ENCODE peak calls at places on chromosomes 3 and 15, in four cellular contexts. E is PC-3, Q is hepatocyte, Y is neuronal stem cell. L is an unnamed sample.

GRCh38 chr3:117510396-117510795 is 800.8 kb downstream of the TUSC7 start:
- DNase-seq in Y (no peak), E (no peak), Q (no peak), L (no peak)

GRCh38 chr3:173404156-173404555 is 6.6 kb downstream of the NLGN1 start:
- DNase-seq in Y (no peak), Q (no peak), E (no peak), L (no peak)

GRCh38 chr3:158625881-158626280 is 18.4 kb upstream of the GFM1 start:
- DNase-seq in E (no peak), Q (no peak), Y (no peak), L (no peak)

GRCh38 chr3:195932418-195933043 is 24.2 kb upstream of the TNK2 start:
- DNase-seq in E (no peak), Q (no peak), Y (no peak), L (no peak)

GRCh38 chr3:49465269-49466034 is 4.6 kb upstream of the DAG1 start:
- DNase-seq in Q (no peak), Y (no peak), E (no peak), L (peak; percentile 37)

GRCh38 chr3:55313701-55314100 is 173.4 kb downstream of the WNT5A start:
- DNase-seq in E (peak; percentile 20), Q (no peak), Y (no peak), L (no peak)

GRCh38 chr3:197297476-197298340 is 704 bp downstream of the DLG1 start:
- DNase-seq in Y (peak; percentile 51), Q (peak; percentile 96), E (peak; percentile 87), L (peak; percentile 96)

GRCh38 chr3:56269755-56270154 is 198.5 kb downstream of the ERC2 start:
- DNase-seq in Y (no peak), E (no peak), Q (no peak), L (no peak)

GRCh38 chr15:38611228-38611627 is 46.6 kb upstream of the RASGRP1 start:
- DNase-seq in Q (no peak), E (no peak), Y (no peak), L (no peak)

GRCh38 chr3:64056616-64057165 is 33.4 kb upstream of the PSMD6 start:
- DNase-seq in Q (no peak), E (peak; percentile 60), Y (no peak), L (no peak)

DNA sequence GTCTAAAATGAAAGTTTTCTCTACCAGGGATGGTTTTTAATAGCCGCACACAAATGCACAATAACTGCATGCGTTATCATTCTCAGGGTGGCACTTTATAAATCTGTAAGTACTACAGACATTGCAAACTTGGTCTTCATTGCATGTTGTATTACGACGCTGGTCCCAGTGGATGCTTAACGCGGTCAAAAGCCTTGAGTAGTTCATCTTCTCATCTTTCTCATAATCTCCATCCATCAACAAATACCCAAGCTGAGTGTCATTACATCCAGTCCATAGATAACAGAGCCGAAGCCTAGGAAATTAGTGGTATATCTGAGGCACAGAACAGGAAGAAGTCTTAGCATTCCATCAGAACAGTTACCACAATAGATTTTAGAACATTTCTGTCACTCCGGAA is 72.6 kb downstream of the USF3 start:
- DNase-seq in Y (no peak), E (no peak), Q (no peak), L (no peak)
- H3K4me2 ChIP-seq in Y (no peak overlapping the region), E (no peak overlapping the region), Q (peak overlapping the region; percentile 68), L (peak overlapping the region; percentile 66)

GRCh38 chr3:98557324-98558010 is 25.7 kb downstream of the GPR15 start:
- DNase-seq in E (no peak), Q (no peak), Y (no peak), L (no peak)
- H3K4me2 ChIP-seq in E (no peak overlapping the region), Q (no peak overlapping the region), Y (no peak overlapping the region), L (no peak overlapping the region)

DNA sequence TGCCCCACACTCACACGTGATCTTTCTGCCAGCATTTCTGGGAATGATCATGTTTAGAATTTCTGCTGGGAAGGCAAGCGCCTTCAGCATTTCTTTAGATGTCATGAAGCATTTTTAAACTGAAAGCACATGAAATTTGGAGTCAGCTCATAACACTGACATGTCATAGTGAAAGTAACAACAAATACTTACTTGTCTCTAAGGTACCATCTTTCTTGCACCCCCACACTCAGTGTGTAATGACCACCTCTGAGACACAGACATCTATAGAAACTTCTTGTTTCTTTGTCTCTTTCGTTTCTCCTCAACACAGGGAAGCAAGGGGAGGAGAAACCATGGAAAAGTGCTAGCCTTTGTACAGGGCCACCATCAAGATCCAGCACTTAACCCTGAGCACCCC is 171.7 kb downstream of the RORA start:
- DNase-seq in Q (no peak), Y (no peak), E (no peak), L (no peak)
- H3K4me2 ChIP-seq in Q (no peak overlapping the region), Y (no peak overlapping the region), E (no peak overlapping the region), L (no peak overlapping the region)

DNA sequence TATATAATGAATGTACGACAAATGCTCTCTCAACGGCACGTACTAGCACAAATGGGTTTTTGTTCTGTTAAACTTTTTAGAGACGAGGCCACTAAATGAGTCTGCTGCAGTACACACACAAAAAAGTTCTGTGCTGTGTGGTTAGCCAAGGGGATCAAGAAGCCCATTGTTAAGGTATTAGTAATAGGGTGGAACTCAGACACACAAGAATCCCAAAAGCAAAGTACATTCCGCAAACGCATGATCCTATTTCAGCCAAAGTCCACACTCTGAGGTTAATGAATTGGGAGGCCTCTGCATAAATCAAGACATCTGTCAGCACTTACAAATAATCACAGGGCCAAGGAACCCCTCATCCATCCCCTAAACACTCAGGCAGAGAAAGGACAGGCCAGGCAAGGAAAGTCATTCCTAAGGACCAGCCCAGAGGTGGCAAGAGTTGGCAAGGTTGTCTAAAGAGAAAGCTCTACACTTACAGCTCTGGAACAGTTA is 12.1 kb downstream of the OSBPL10 start:
- DNase-seq in Y (peak; percentile 30), E (peak; percentile 97), Q (peak; percentile 37), L (peak; percentile 73)
- H3K4me2 ChIP-seq in Y (no peak overlapping the region), E (peak overlapping the region; percentile 85), Q (peak overlapping the region; percentile 63), L (peak overlapping the region; percentile 40)

GRCh38 chr3:19891740-19892139 is 42.3 kb downstream of the EFHB start:
- DNase-seq in E (peak; percentile 58), Y (no peak), Q (no peak), L (no peak)

GRCh38 chr3:19885468-19885867 is 48.5 kb downstream of the EFHB start:
- DNase-seq in Y (peak; percentile 6), E (peak; percentile 70), Q (peak; percentile 58), L (peak; percentile 83)

GRCh38 chr3:19886404-19886803 is 47.6 kb downstream of the EFHB start:
- DNase-seq in E (no peak), Q (no peak), Y (no peak), L (no peak)

DNA sequence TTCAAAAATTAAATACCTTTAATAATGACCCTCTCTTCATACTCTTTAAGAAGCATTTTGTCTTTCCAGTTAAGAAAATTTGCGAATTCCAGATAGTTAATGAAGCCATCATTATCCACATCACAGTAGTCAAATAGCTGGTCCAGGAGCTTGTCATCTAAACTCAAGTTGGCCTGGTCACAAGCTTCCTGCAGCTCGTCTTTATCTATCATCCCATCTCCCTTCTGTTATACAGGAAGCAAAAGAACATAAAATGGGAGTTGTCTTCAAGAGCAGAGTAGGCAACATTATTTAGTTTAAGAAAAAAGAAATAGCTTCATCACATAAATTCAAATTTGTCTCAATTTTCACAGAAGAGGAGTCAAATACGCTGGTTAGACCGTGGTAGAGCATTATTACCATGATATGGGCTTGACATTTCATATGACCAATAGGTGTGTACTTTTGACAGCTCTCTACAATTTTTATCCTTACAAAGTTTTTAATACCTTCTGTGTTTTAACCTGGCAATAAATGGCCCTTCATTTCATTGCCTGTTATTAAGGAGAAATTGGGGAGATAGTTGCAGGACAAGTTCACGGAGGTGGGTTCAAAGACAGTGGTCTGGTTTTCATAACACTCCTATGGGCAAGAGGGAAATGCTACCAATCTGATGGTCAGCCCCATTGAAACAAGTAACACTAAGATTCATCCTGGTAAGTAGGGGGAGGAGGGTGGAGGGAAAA is 45.4 kb downstream of the EFHB start:
- DNase-seq in Y (no peak), E (peak; percentile 15), Q (no peak), L (no peak)
- H3K4me2 ChIP-seq in Y (no peak overlapping the region), E (peak overlapping the region; percentile 78), Q (peak overlapping the region; percentile 63), L (no peak overlapping the region)

DNA sequence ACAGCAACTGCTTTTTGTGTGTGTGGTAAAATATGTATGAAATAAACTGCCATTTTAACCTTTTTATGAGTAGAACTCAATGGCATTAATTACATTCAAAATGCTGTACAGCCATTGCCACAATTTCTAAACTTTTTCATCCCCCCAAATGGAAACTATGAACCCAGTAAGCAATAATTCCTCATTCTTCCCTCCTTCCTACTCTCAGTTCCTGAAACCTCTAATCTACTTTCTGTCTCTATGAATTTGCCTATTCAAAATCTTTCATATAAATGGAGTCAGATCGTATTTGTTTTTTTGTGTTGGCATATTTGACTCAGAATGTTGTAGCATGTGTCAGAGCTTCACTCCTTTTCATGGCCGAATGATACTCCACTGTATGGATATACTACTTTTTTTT is 5.3 kb upstream of the BLM start:
- DNase-seq in Q (no peak), E (no peak), Y (no peak), L (no peak)
- H3K4me2 ChIP-seq in Q (no peak overlapping the region), E (no peak overlapping the region), Y (no peak overlapping the region), L (no peak overlapping the region)

GRCh38 chr3:182969853-182970252 is 10.5 kb downstream of the DCUN1D1 start:
- DNase-seq in Q (no peak), E (no peak), Y (no peak), L (no peak)

GRCh38 chr3:182969277-182969676 is 11.1 kb downstream of the DCUN1D1 start:
- DNase-seq in Q (no peak), Y (no peak), E (peak; percentile 73), L (no peak)

GRCh38 chr3:182972387-182972786 is 8.0 kb downstream of the DCUN1D1 start:
- DNase-seq in Q (no peak), Y (no peak), E (no peak), L (no peak)

GRCh38 chr3:182971637-182972036 is 8.7 kb downstream of the DCUN1D1 start:
- DNase-seq in Y (no peak), E (no peak), Q (no peak), L (no peak)

DNA sequence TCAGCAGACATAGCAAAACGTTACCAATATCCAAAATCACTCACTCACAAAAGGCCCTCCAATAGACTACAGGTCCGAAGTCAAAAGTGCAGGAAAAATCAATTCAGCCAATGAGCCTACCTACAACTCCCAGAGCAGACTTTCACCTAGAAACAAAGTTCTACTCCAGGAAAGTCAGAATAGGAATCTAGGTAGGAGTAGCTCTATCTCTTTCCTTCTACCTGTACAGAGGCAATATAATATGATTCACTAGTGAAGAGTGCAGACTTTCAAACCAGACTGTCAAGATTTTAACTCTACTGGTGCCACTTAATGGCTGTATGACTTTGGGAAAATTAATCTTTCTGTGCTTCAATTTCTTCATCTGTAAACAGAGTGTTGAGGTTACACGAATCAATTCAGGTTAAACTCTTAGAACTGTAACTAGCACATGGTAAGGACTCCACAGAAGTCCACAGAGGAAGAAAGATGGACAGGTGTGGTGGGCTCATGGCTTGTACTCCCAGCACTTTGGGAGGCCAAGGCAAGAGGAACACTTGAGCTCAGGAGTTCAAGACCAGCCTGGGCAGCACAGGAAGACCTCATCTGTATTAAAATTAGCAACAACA is 9.4 kb downstream of the DCUN1D1 start:
- DNase-seq in Q (peak; percentile 37), Y (no peak), E (peak; percentile 47), L (no peak)
- H3K4me2 ChIP-seq in Q (peak overlapping the region; percentile 26), Y (no peak overlapping the region), E (no peak overlapping the region), L (no peak overlapping the region)